ENCODE peak calls at places on chromosomes 2 and 18, in six cellular contexts. V, K, O, I, C and Q are unnamed samples.
A peak's percentile ranks its signal among the peaks of the same experiment; 100 is the strongest.

GRCh38 chr18:57210711-57211411 is 64.0 kb downstream of the BOD1L2 start:
- DNase-seq in O (no peak), K (no peak), C (no peak), I (peak; percentile 52), V (no peak), Q (no peak)

GRCh38 chr18:44518666-44519065 is 162.0 kb upstream of the SETBP1 start:
- DNase-seq in C (no peak), I (no peak), O (no peak), V (no peak), K (no peak), Q (no peak)

GRCh38 chr2:186575302-186575701 is 14.6 kb upstream of the ITGAV start:
- DNase-seq in O (peak; percentile 99), C (no peak), V (no peak), K (peak; percentile 99), I (peak; percentile 92), Q (no peak)

GRCh38 chr2:175017618-175018414 is 12.6 kb upstream of the CHN1 start:
- DNase-seq in C (no peak), O (no peak), V (no peak), K (peak; percentile 23), I (no peak), Q (no peak)

GRCh38 chr2:28153851-28154250 is 238.8 kb upstream of the FOSL2 start:
- DNase-seq in I (no peak), V (no peak), C (no peak), K (no peak), O (no peak), Q (no peak)

GRCh38 chr2:174717273-174717672 is 47.0 kb downstream of the CHRNA1 start:
- DNase-seq in I (no peak), C (no peak), O (peak; percentile 64), V (no peak), K (peak; percentile 53), Q (no peak)

GRCh38 chr2:168639501-168639900 is 162.9 kb upstream of the NOSTRIN start:
- DNase-seq in I (no peak), C (no peak), K (peak; percentile 85), V (no peak), O (peak; percentile 94), Q (no peak)

GRCh38 chr18:58556333-58557012 is 72.4 kb downstream of the ALPK2 start:
- DNase-seq in V (no peak), I (peak; percentile 87), K (no peak), O (peak; percentile 36), C (peak; percentile 50), Q (no peak)

GRCh38 chr2:50649626-50650397 is 382.1 kb downstream of the NRXN1 start:
- DNase-seq in K (peak; percentile 56), V (no peak), O (peak; percentile 25), C (no peak), I (no peak), Q (no peak)

GRCh38 chr2:27322301-27322765 is 564 bp downstream of the MPV17 start:
- DNase-seq in V (no peak), O (peak; percentile 40), K (peak; percentile 8), I (peak; percentile 22), C (no peak), Q (no peak)

GRCh38 chr2:237152361-237152760 is 66.7 kb downstream of the COPS8 start:
- DNase-seq in V (no peak), I (no peak), K (no peak), O (peak; percentile 58), C (no peak), Q (no peak)

GRCh38 chr18:7568426-7568825 is 1.3 kb downstream of the PTPRM start:
- DNase-seq in C (no peak), V (no peak), O (peak; percentile 59), K (peak; percentile 20), I (no peak), Q (peak; percentile 68)

GRCh38 chr2:25168256-25169072 is at the start of gene POMC:
- DNase-seq in O (peak; percentile 49), I (peak; percentile 60), V (no peak), K (peak; percentile 21), C (no peak), Q (peak; percentile 68)

GRCh38 chr2:15450808-15451207 is 110.3 kb downstream of the NBAS start:
- DNase-seq in C (no peak), I (no peak), O (no peak), V (no peak), K (no peak), Q (no peak)

GRCh38 chr2:8435608-8436007 is 246.2 kb upstream of the ID2 start:
- DNase-seq in C (no peak), V (no peak), O (no peak), K (no peak), I (no peak), Q (no peak)

GRCh38 chr2:46913471-46914381 is 1.9 kb downstream of the MCFD2 start:
- DNase-seq in I (no peak), V (no peak), O (peak; percentile 76), C (no peak), K (peak; percentile 78), Q (peak; percentile 45)

GRCh38 chr2:68774569-68775271 is 40.1 kb downstream of the ARHGAP25 start:
- DNase-seq in O (no peak), K (peak; percentile 23), I (peak; percentile 24), V (no peak), C (no peak), Q (no peak)

GRCh38 chr2:233565685-233566140 is 869 bp downstream of the USP40 start:
- DNase-seq in O (no peak), V (no peak), I (no peak), C (no peak), K (no peak), Q (no peak)

GRCh38 chr2:233563663-233564430 is 2.7 kb downstream of the USP40 start:
- DNase-seq in C (no peak), V (no peak), K (peak; percentile 40), I (no peak), O (peak; percentile 76), Q (no peak)

GRCh38 chr2:233571001-233571400 is 4.4 kb upstream of the USP40 start:
- DNase-seq in I (no peak), C (no peak), V (no peak), K (no peak), O (no peak), Q (no peak)

GRCh38 chr2:233571462-233571861 is 4.9 kb upstream of the USP40 start:
- DNase-seq in O (no peak), V (no peak), I (no peak), C (no peak), K (no peak), Q (no peak)

GRCh38 chr2:233566141-233566956 is at the start of gene USP40:
- DNase-seq in C (peak; percentile 79), V (peak; percentile 83), I (peak; percentile 89), O (peak; percentile 90), K (peak; percentile 90), Q (peak; percentile 91)
- H4K8ac ChIP-seq in C (no peak within 1 kb of the TSS), V (peak within 1 kb of the TSS; percentile 92), I (peak within 1 kb of the TSS; percentile 83), O (peak within 1 kb of the TSS; percentile 98), K (peak within 1 kb of the TSS; percentile 87), Q (peak within 1 kb of the TSS; percentile 14)

GRCh38 chr18:10140928-10141327 is 227.1 kb downstream of the VAPA start:
- DNase-seq in I (peak; percentile 49), K (peak; percentile 52), V (no peak), O (peak; percentile 84), C (no peak), Q (no peak)

GRCh38 chr18:10142496-10143160 is 228.8 kb downstream of the VAPA start:
- DNase-seq in V (no peak), O (peak; percentile 61), C (no peak), K (peak; percentile 31), I (peak; percentile 32), Q (no peak)

GRCh38 chr18:10140461-10140911 is 226.7 kb downstream of the VAPA start:
- DNase-seq in O (peak; percentile 88), I (peak; percentile 60), K (peak; percentile 21), V (no peak), C (no peak), Q (no peak)

GRCh38 chr18:10142056-10142455 is 228.2 kb downstream of the VAPA start:
- DNase-seq in C (no peak), I (no peak), K (no peak), V (no peak), O (no peak), Q (no peak)

GRCh38 chr18:10141559-10141958 is 227.7 kb downstream of the VAPA start:
- DNase-seq in C (no peak), K (no peak), O (no peak), I (peak; percentile 40), V (no peak), Q (no peak)
- H2AFZ ChIP-seq in C (no peak overlapping the region), K (peak overlapping the region; percentile 21), O (no peak overlapping the region), I (no peak overlapping the region), V (no peak overlapping the region), Q (no peak overlapping the region)

GRCh38 chr2:160375037-160375436 is 118.6 kb downstream of the RBMS1 start:
- DNase-seq in O (peak; percentile 63), V (no peak), K (peak; percentile 87), I (peak; percentile 81), C (no peak), Q (no peak)
- H3K4me1 ChIP-seq in O (peaks cover 22% of the 10 kb centered on the region), V (peaks cover 12% of the 10 kb centered on the region), K (peaks cover 50% of the 10 kb centered on the region), I (peaks cover 27% of the 10 kb centered on the region), C (peaks cover 15% of the 10 kb centered on the region), Q (peaks cover 7% of the 10 kb centered on the region)

GRCh38 chr2:177612651-177613050 is 220.1 kb downstream of the AGPS start:
- DNase-seq in K (no peak), C (no peak), I (no peak), V (no peak), O (no peak), Q (no peak)

GRCh38 chr2:177610813-177611212 is 218.2 kb downstream of the AGPS start:
- DNase-seq in I (no peak), V (no peak), K (no peak), O (no peak), C (no peak), Q (no peak)

GRCh38 chr2:177606636-177607035 is 214.1 kb downstream of the AGPS start:
- DNase-seq in I (no peak), V (no peak), K (peak; percentile 51), O (peak; percentile 25), C (no peak), Q (no peak)

GRCh38 chr2:177616066-177616465 is 223.5 kb downstream of the AGPS start:
- DNase-seq in C (no peak), K (no peak), V (no peak), I (no peak), O (no peak), Q (no peak)

DNA sequence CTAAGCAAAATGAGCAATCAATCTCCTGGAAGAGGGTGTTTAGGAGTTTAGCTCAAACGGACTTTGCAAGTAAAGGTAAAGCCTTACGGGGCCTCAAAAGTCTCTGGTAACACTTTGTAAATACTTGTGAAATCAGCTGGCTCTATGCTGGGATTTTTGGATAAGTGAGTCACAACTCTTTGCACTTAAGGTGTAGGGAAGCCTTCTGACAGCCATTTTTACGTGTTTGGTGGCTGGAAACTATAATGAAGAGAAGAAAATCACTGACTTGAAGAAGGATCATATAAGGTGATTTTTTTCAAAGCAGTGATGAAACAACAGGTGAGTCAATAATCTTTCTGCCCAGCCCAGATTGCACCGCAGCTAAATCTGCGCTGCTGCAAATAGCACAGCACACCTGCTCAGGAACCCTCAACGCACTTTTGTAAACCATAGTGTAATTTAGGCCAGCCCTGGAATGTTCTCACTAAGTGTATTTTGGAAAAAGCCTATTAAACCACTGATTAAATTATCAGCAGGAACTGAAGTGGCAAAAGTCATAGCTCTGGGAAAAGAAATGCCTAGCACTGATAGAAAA is 218.8 kb downstream of the AGPS start:
- DNase-seq in I (no peak), C (no peak), O (no peak), K (no peak), V (no peak), Q (no peak)
- H4K8ac ChIP-seq in I (no peak overlapping the region), C (no peak overlapping the region), O (no peak overlapping the region), K (no peak overlapping the region), V (no peak overlapping the region), Q (no peak overlapping the region)